ENCODE peak calls at places on chromosome 16, in eight cellular contexts. J is ovary, V is HepG2, F is SK-N-SH, L is uterus, Z is astrocyte, S is kidney, W is lower lobe of right lung. X is an unnamed sample.

GRCh38 chr16:81770008-81770407 is 9.1 kb upstream of the PLCG2 start:
- DNase-seq in J (no peak), V (no peak), F (no peak), L (no peak), Z (no peak), S (no peak), W (no peak), X (no peak)

GRCh38 chr16:73483934-73484712 is 436.2 kb upstream of the ZFHX3 start:
- DNase-seq in J (no peak), V (no peak), F (peak; percentile 28), L (no peak), Z (no peak), S (no peak), W (no peak), X (no peak)

GRCh38 chr16:11604783-11605563 is 18.3 kb upstream of the LITAF start:
- DNase-seq in J (peak; percentile 76), V (no peak), F (no peak), L (peak; percentile 67), Z (no peak), S (peak; percentile 90), W (peak; percentile 58), X (peak; percentile 64)

GRCh38 chr16:11056090-11056988 is 112.0 kb downstream of the CLEC16A start:
- DNase-seq in J (peak; percentile 13), V (peak; percentile 44), F (no peak), L (no peak), Z (no peak), S (no peak), W (no peak), X (no peak)

GRCh38 chr16:86016201-86016965 is 117.4 kb downstream of the IRF8 start:
- DNase-seq in J (no peak), V (peak; percentile 47), F (peak; percentile 73), L (no peak), Z (peak; percentile 29), S (peak; percentile 41), W (no peak), X (no peak)

GRCh38 chr16:73601911-73602310 is 554.0 kb upstream of the ZFHX3 start:
- DNase-seq in J (no peak), V (no peak), F (no peak), L (no peak), Z (no peak), S (no peak), W (no peak), X (no peak)

GRCh38 chr16:4936991-4937781 is at the start of gene PPL:
- DNase-seq in J (peak; percentile 75), V (peak; percentile 93), F (peak; percentile 72), L (peak; percentile 61), Z (no peak), S (peak; percentile 97), W (peak; percentile 94), X (peak; percentile 72)

GRCh38 chr16:16036359-16036792 is 87.0 kb downstream of the ABCC1 start:
- DNase-seq in J (no peak), V (no peak), F (no peak), L (no peak), Z (no peak), S (no peak), W (peak; percentile 60), X (no peak)

GRCh38 chr16:28609631-28610594 is at the start of gene SULT1A1:
- DNase-seq in J (peak; percentile 50), V (peak; percentile 93), F (peak; percentile 28), L (no peak), Z (no peak), S (peak; percentile 83), W (peak; percentile 90), X (peak; percentile 65)

GRCh38 chr16:10765772-10766171 is 22.1 kb downstream of the NUBP1 start:
- DNase-seq in J (no peak), V (no peak), F (no peak), L (no peak), Z (no peak), S (no peak), W (no peak), X (no peak)

GRCh38 chr16:23537390-23537789 is 19.8 kb downstream of the EARS2 start:
- DNase-seq in J (no peak), V (peak; percentile 83), F (no peak), L (no peak), Z (no peak), S (no peak), W (no peak), X (no peak)

GRCh38 chr16:55968221-55968620 is 93.0 kb upstream of the CES5A start:
- DNase-seq in J (no peak), V (no peak), F (no peak), L (no peak), Z (no peak), S (no peak), W (no peak), X (no peak)

GRCh38 chr16:68993885-68994284 is 111.6 kb upstream of the HAS3 start:
- DNase-seq in J (no peak), V (peak; percentile 82), F (no peak), L (no peak), Z (peak; percentile 95), S (no peak), W (no peak), X (no peak)

GRCh38 chr16:68994324-68994723 is 111.1 kb upstream of the HAS3 start:
- DNase-seq in J (no peak), V (peak; percentile 35), F (no peak), L (no peak), Z (no peak), S (no peak), W (no peak), X (no peak)

GRCh38 chr16:68992521-68992920 is 112.9 kb upstream of the HAS3 start:
- DNase-seq in J (no peak), V (peak; percentile 70), F (no peak), L (no peak), Z (peak; percentile 77), S (no peak), W (no peak), X (no peak)

GRCh38 chr16:68995011-68995504 is 110.4 kb upstream of the HAS3 start:
- DNase-seq in J (no peak), V (peak; percentile 78), F (peak; percentile 19), L (no peak), Z (peak; percentile 48), S (no peak), W (no peak), X (no peak)

DNA sequence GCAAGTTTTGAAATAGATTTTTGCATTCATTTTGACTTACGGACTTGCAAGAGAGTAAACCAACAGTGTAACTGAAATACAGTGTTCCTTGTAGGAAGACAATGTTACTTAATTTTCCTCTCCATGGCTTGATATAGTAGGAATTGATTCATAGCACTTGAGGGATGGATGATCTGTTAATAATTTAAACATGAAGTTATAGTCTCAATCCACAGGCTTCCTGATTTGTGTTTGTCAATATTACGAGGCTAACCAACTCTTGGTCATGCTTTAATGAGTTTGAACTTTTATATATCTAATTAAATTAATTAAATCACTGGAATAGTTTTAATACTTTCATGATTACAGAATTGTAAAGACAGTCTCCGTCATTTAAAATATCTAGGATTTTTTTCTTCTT is 112.0 kb upstream of the HAS3 start:
- DNase-seq in J (no peak), V (no peak), F (no peak), L (no peak), Z (no peak), S (no peak), W (no peak), X (no peak)
- TF ChIP-seq CTCF in J (no peak), V (no peak), F (no peak), L (no peak), Z (no peak), S (no peak), W (no peak), X (no peak)

GRCh38 chr16:58020628-58021521 is 4.7 kb upstream of the MMP15 start:
- DNase-seq in J (peak; percentile 80), V (peak; percentile 50), F (peak; percentile 70), L (peak; percentile 66), Z (no peak), S (peak; percentile 53), W (peak; percentile 62), X (peak; percentile 59)

GRCh38 chr16:58024673-58025350 is 742 bp upstream of the MMP15 start:
- DNase-seq in J (no peak), V (peak; percentile 92), F (peak; percentile 49), L (no peak), Z (no peak), S (peak; percentile 84), W (peak; percentile 83), X (peak; percentile 45)

GRCh38 chr16:58024347-58024672 is 1.2 kb upstream of the MMP15 start:
- DNase-seq in J (no peak), V (no peak), F (no peak), L (no peak), Z (no peak), S (no peak), W (no peak), X (peak; percentile 19)

GRCh38 chr16:58021661-58022551 is 3.6 kb upstream of the MMP15 start:
- DNase-seq in J (no peak), V (no peak), F (peak; percentile 11), L (no peak), Z (peak; percentile 36), S (peak; percentile 66), W (no peak), X (peak; percentile 11)

DNA sequence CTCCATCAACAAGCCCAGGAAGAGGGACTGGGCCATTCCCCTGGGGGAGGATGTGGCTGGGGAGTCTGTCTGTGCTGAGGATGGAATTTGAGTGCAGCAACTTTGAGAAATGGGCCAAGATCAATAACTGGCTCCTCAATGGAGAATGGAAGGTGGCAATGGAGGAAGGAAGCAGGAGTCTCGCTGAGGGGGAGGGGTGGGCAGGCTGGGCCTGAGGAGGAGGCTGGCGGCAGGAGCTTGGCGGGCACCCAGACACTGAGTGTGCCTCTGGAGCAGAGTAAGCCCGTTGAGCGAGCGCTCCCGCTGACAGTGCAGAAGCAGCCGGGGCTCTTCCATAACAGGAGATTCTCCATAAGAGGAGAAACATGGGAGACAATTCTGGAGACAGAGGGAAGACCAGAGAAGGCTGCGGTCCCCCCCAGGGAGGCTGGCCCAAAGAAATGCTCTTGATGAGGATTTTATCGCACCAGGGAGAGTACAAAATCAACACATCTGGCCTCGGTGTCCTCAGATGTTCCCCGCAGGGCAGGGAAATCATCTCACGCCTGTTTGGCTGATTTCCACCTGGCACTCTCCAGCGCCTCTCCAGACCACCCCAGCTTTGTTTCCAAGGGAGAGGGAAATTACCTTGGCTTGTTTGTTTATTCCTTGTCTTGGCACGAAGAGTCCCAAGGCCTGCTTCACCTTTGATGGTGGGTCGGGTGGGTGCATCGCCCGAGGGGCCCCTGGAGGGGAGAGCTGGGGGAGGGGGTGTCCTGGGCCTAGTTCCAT is 2.8 kb upstream of the MMP15 start:
- DNase-seq in J (peak; percentile 88), V (no peak), F (peak; percentile 78), L (peak; percentile 82), Z (peak; percentile 58), S (peak; percentile 84), W (peak; percentile 87), X (peak; percentile 81)
- H3K4me1 ChIP-seq in J (peaks cover 11% of the 10 kb centered on the region), V (peaks cover 35% of the 10 kb centered on the region), F (peaks cover 13% of the 10 kb centered on the region), L (no peaks in the 10 kb centered on the region), Z (peaks cover 30% of the 10 kb centered on the region), S (peaks cover 12% of the 10 kb centered on the region), W (peaks cover 61% of the 10 kb centered on the region), X (peaks cover 74% of the 10 kb centered on the region)

DNA sequence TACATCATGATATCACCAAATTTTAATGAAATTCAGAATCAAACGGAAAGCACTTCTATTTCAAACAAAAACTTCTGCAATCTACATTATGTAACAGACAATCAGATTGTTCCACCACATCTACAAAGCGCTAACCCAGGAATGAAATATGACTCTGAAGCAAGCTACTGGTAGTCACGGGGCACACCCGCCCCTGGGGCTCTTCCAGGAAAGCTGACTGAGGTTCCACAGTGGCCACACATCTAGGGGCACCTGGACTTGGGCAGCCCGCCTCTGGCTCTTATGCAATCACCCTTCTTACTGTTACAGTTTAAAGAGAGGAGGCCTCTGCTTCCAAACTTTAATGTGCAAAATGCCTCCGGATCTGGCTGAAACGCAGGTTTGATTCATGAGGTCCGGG is 27.5 kb downstream of the ZCCHC14 start:
- DNase-seq in J (peak; percentile 73), V (peak; percentile 79), F (peak; percentile 52), L (peak; percentile 80), Z (peak; percentile 89), S (peak; percentile 92), W (peak; percentile 90), X (peak; percentile 71)
- H3K27ac ChIP-seq in J (peak overlapping the region; percentile 78), V (peak overlapping the region; percentile 55), F (peak overlapping the region; percentile 92), L (peak overlapping the region; percentile 82), Z (peak overlapping the region; percentile 90), S (peak overlapping the region; percentile 93), W (peak overlapping the region; percentile 88), X (peak overlapping the region; percentile 88)

GRCh38 chr16:79213214-79213613 is 387.3 kb downstream of the MAF start:
- DNase-seq in J (no peak), V (peak; percentile 10), F (no peak), L (no peak), Z (no peak), S (no peak), W (no peak), X (no peak)
- TF ChIP-seq CTCF in J (no peak), V (peak; percentile 57), F (no peak), L (no peak), Z (no peak), S (no peak), W (no peak), X (no peak)

X was measured in left ventricle myocardium inferior.